ENCODE peak calls at places on chromosomes 12 and 14, in five cellular contexts. O is tibial artery, A is astrocyte of the spinal cord, Y is neural progenitor cell, G is endothelial cell of umbilical vein. U is an unnamed sample.

GRCh38 chr12:21509768-21510167 is 8.2 kb downstream of the GOLT1B start:
- DNase-seq in O (no peak), G (no peak), A (no peak), Y (no peak), U (no peak)

GRCh38 chr12:122190842-122191668 is 8.1 kb downstream of the LRRC43 start:
- DNase-seq in Y (peak), A (peak), O (no peak), G (peak), U (peak)

GRCh38 chr12:12087693-12088034 is 16.9 kb downstream of the BCL2L14 start:
- DNase-seq in A (no peak), O (no peak), Y (no peak), G (no peak), U (no peak)

GRCh38 chr12:53006810-53007742 is 820 bp downstream of the EIF4B start:
- DNase-seq in G (peak), O (peak), Y (peak), A (peak), U (peak)

GRCh38 chr12:131694116-131694838 is 16.6 kb upstream of the SFSWAP start:
- DNase-seq in A (no peak), Y (no peak), G (no peak), O (no peak), U (no peak)

GRCh38 chr12:131132118-131132892 is 178.6 kb downstream of the ADGRD1 start:
- DNase-seq in G (no peak), O (peak), A (peak), Y (peak), U (peak)

GRCh38 chr12:2179953-2180736 is 127.4 kb downstream of the CACNA1C start:
- DNase-seq in G (no peak), A (peak), O (peak), Y (no peak), U (peak)

GRCh38 chr14:28382460-28383220 is 383.9 kb upstream of the FOXG1 start:
- DNase-seq in A (peak), O (no peak), G (peak), Y (no peak), U (peak)

GRCh38 chr14:73810478-73811163 is 41.0 kb upstream of the PTGR2 start:
- DNase-seq in A (no peak), G (no peak), O (no peak), Y (no peak), U (no peak)

GRCh38 chr14:93655078-93655750 is 133.1 kb downstream of the PRIMA1 start:
- DNase-seq in G (peak), A (peak), O (no peak), Y (peak), U (peak)

GRCh38 chr12:115815924-115816323 is 461.6 kb downstream of the MED13L start:
- DNase-seq in Y (no peak), A (no peak), O (no peak), G (no peak), U (no peak)

GRCh38 chr12:20792971-20793370 is 17.5 kb upstream of the SLCO1B3 start:
- DNase-seq in Y (no peak), A (no peak), O (no peak), G (no peak), U (no peak)

GRCh38 chr12:94186461-94187237 is 38.3 kb downstream of the PLXNC1 start:
- DNase-seq in Y (peak), A (peak), O (peak), G (no peak), U (peak)

GRCh38 chr14:75967866-75968265 is 13.9 kb downstream of the TGFB3 start:
- DNase-seq in G (no peak), O (no peak), Y (no peak), A (no peak), U (no peak)

GRCh38 chr14:76995279-76996035 is 33.1 kb downstream of the IRF2BPL start:
- DNase-seq in O (no peak), G (no peak), A (no peak), Y (no peak), U (no peak)

GRCh38 chr12:94175763-94176660 is 27.6 kb downstream of the PLXNC1 start:
- DNase-seq in O (no peak), A (no peak), Y (no peak), G (no peak), U (peak)

GRCh38 chr12:25130741-25131188 is 64.2 kb downstream of the DNAI7 start:
- DNase-seq in Y (peak), O (no peak), A (peak), G (peak), U (peak)

GRCh38 chr12:14258468-14258947 is 107.0 kb upstream of the ATF7IP start:
- DNase-seq in O (no peak), G (no peak), Y (peak), A (no peak), U (no peak)

GRCh38 chr14:59776468-59776867 is 94.1 kb downstream of the RTN1 start:
- DNase-seq in Y (no peak), O (no peak), G (no peak), A (no peak), U (no peak)

GRCh38 chr14:99809376-99809775 is 16.2 kb downstream of the EML1 start:
- DNase-seq in G (no peak), Y (no peak), A (no peak), O (peak), U (peak)

GRCh38 chr14:53152627-53152908 is 555 bp downstream of the DDHD1 start:
- DNase-seq in A (no peak), Y (no peak), G (peak), O (no peak), U (peak)

GRCh38 chr14:95140060-95140858 is 17.1 kb downstream of the DICER1 start:
- DNase-seq in G (no peak), A (no peak), Y (no peak), O (no peak), U (peak)

GRCh38 chr12:180445-180844 is 33.5 kb downstream of the SLC6A12 start:
- DNase-seq in O (peak), G (no peak), Y (no peak), A (peak), U (no peak)

GRCh38 chr14:78836777-78837176 is 666.6 kb downstream of the NRXN3 start:
- DNase-seq in A (peak), G (peak), O (no peak), Y (peak), U (peak)

GRCh38 chr12:9134981-9135628 is 19.4 kb upstream of the A2M start:
- DNase-seq in G (peak), O (no peak), A (no peak), Y (no peak), U (no peak)
- H3K4me3 ChIP-seq in G (no peak), O (no peak), A (no peak), Y (no peak), U (no peak)

DNA sequence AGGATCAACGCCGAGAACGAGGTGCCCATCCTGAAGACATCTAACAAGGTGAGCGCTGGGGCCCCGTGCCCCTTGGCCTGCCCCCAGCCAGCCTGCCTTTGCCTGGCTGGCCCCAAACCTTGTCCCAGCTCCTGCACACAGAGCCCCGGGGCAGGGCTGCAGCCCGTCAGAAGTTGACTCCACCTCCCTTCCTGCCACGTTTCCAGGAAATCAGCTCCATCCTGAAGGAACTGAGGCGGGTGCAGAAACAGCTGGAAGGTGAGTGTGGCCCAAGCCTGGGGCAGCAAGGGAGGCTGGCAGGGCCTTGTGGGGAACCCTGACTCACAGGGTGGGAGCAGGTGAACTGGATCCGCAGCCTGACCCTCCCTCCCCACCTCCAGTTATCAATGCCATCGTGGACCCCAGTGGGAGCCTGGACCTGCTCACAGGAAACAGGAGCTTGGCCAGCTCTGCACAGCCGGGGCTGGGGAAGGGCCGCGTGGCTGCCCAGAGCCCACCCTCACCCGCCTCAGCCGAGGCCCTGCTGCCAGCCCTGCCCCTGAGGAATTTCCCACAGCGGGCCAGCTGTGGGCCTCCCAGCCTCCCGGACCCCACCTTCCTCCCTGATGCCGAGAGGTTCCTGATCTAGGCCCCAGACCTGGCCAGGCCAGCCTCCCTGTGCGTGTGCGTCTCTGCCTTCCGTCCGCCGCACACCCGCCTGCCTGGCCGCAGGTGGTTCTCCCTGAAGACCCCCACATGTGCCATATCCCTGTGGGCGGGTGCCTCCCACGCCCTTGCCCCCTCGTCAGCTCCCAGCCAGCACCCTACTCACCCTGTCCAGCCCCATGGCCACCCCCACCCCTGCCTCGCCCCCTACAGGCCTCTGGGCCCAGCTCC is 29.5 kb downstream of the CEP170B start:
- DNase-seq in Y (no peak), O (no peak), A (no peak), G (peak), U (no peak)
- TF ChIP-seq CTCF in Y (no peak), O (no peak), A (no peak), G (no peak), U (no peak)

GRCh38 chr12:27618836-27619235 is 77.4 kb upstream of the REP15 start:
- DNase-seq in A (peak), O (no peak), G (no peak), Y (no peak), U (peak)

GRCh38 chr12:27616356-27617150 is 79.7 kb upstream of the REP15 start:
- DNase-seq in O (no peak), A (no peak), Y (no peak), G (no peak), U (no peak)

GRCh38 chr12:27620121-27620520 is 76.1 kb upstream of the REP15 start:
- DNase-seq in O (no peak), G (no peak), A (no peak), Y (no peak), U (no peak)

GRCh38 chr12:27622436-27623185 is 73.6 kb upstream of the REP15 start:
- DNase-seq in A (no peak), G (no peak), O (no peak), Y (no peak), U (no peak)

DNA sequence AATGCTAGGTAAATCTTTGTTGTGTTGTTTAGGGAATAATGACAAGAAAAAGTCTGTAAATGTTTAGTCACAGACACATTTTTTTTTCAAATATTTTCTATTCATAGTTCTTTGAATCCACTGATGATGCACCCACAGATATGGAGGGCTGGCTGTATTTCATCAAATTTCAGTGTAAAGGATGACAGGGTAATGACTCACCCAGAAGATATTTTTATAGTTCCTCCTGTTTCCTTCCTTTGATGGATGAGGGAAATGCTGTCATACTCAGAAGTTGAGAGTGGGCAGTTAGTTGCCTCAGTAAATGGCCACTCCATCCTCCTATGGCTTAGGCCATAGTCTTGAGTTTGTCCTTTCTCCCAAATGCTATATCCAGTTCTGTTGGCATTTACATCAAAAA is 76.9 kb upstream of the REP15 start:
- DNase-seq in O (no peak), A (peak), Y (no peak), G (peak), U (peak)
- H3K4me3 ChIP-seq in O (no peak), A (no peak), Y (no peak), G (no peak), U (no peak)

GRCh38 chr12:99386907-99387306 is 260.6 kb upstream of the GARIN6 start:
- DNase-seq in A (peak), Y (peak), G (no peak), O (no peak), U (peak)
- TF ChIP-seq CTCF in A (peak), Y (peak), G (no peak), O (no peak), U (peak)

DNA sequence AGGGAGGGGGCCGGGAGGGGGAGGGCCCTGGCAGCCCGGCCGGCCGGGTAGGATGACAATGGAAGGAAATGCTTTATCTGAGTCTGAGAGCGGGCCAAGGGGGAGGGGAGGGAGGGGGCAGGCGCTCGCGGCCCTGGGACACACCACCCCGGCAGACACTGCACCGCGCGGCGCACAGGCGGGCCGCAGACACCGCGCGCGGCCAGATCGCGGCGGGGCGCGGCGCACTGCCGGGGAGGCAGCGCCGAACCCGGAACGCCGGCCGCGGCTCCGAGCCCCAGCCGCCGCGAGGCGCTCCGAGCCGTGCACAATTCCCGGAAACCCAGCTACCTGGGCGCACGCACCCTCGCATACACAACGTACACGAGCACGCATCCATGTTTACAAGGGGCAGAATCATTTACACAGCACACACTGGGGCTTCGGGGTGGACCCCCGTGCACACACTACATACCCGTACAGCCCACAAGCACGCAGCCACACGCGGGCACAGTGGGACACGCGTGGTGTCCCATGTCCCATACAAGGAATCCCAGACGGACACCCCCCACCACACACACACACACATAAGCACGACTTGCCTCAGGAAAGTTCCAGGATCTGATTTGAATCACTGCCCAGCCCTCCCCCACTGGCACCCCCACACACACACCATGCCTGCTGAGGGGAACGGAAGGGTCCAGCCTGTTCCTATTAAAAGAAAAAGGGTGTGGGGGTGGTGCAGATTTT is at the start of gene HDAC7:
- DNase-seq in A (peak), O (peak), Y (peak), G (peak), U (peak)
- H3K4me3 ChIP-seq in A (peak), O (peak), Y (peak), G (peak), U (peak)

GRCh38 chr12:69570000-69570516 is 15.2 kb upstream of the CCT2 start:
- DNase-seq in A (peak), Y (no peak), O (no peak), G (no peak), U (peak)

GRCh38 chr12:69566603-69567002 is 18.7 kb upstream of the CCT2 start:
- DNase-seq in Y (no peak), G (no peak), O (no peak), A (no peak), U (no peak)

GRCh38 chr12:69575346-69575745 is 9.9 kb upstream of the CCT2 start:
- DNase-seq in O (no peak), G (no peak), A (no peak), Y (no peak), U (no peak)

GRCh38 chr12:69569236-69569635 is 16.0 kb upstream of the CCT2 start:
- DNase-seq in G (no peak), O (no peak), A (peak), Y (no peak), U (no peak)

GRCh38 chr12:69570545-69571399 is 14.5 kb upstream of the CCT2 start:
- DNase-seq in G (peak), O (peak), Y (peak), A (peak), U (peak)
- TF ChIP-seq CTCF in G (peak), O (peak), Y (peak), A (peak), U (peak)